ENCODE peak calls at places on chromosomes 2 and 18, in five cellular contexts. R is fibroblast of mammary gland, W is left ventricle myocardium inferior, J is dorsolateral prefrontal cortex, N is A549. K is an unnamed sample.

GRCh38 chr2:220277445-220277960 is 650.1 kb downstream of the SLC4A3 start:
- DNase-seq in R (peak), W (peak), N (peak), J (no peak), K (peak)

GRCh38 chr2:172437419-172438063 is 10.2 kb downstream of the ITGA6 start:
- DNase-seq in R (no peak), W (no peak), N (no peak), J (no peak), K (no peak)

GRCh38 chr2:73283545-73284295 is 558 bp downstream of the FBXO41 start:
- DNase-seq in N (no peak), W (no peak), R (no peak), J (no peak), K (no peak)

GRCh38 chr2:25286723-25287483 is 54.8 kb downstream of the DNMT3A start:
- DNase-seq in N (no peak), R (no peak), J (no peak), W (no peak), K (no peak)

GRCh38 chr2:201057089-201057499 is 14.4 kb downstream of the HYCC2 start:
- DNase-seq in J (no peak), N (no peak), R (peak), W (no peak), K (peak)

GRCh38 chr18:23862071-23862470 is 152.5 kb upstream of the TTC39C start:
- DNase-seq in R (peak), W (no peak), N (no peak), J (no peak), K (peak)

GRCh38 chr18:25420091-25420490 is 68.1 kb upstream of the ZNF521 start:
- DNase-seq in R (no peak), N (no peak), J (no peak), W (no peak), K (no peak)

GRCh38 chr2:205066081-205066480 is 520.8 kb downstream of the PARD3B start:
- DNase-seq in W (no peak), R (no peak), J (no peak), N (no peak), K (no peak)

GRCh38 chr2:153478289-153479261 is at the start of gene RPRM:
- DNase-seq in W (peak), N (peak), R (peak), J (peak), K (peak)

GRCh38 chr2:40511661-40512213 is 59.8 kb upstream of the SLC8A1 start:
- DNase-seq in J (no peak), W (no peak), N (no peak), R (peak), K (peak)

GRCh38 chr2:113840463-113840975 is 49.4 kb upstream of the ACTR3 start:
- DNase-seq in R (no peak), J (no peak), N (no peak), W (no peak), K (no peak)

GRCh38 chr2:42804891-42805290 is 12.5 kb upstream of the HAAO start:
- DNase-seq in N (no peak), J (peak), R (no peak), W (no peak), K (no peak)

GRCh38 chr2:158809816-158810215 is 14.7 kb downstream of the DAPL1 start:
- DNase-seq in N (no peak), W (no peak), R (peak), J (no peak), K (no peak)

GRCh38 chr2:16546128-16546754 is 119.4 kb downstream of the CYRIA start:
- DNase-seq in R (peak), J (no peak), W (no peak), N (no peak), K (peak)

DNA sequence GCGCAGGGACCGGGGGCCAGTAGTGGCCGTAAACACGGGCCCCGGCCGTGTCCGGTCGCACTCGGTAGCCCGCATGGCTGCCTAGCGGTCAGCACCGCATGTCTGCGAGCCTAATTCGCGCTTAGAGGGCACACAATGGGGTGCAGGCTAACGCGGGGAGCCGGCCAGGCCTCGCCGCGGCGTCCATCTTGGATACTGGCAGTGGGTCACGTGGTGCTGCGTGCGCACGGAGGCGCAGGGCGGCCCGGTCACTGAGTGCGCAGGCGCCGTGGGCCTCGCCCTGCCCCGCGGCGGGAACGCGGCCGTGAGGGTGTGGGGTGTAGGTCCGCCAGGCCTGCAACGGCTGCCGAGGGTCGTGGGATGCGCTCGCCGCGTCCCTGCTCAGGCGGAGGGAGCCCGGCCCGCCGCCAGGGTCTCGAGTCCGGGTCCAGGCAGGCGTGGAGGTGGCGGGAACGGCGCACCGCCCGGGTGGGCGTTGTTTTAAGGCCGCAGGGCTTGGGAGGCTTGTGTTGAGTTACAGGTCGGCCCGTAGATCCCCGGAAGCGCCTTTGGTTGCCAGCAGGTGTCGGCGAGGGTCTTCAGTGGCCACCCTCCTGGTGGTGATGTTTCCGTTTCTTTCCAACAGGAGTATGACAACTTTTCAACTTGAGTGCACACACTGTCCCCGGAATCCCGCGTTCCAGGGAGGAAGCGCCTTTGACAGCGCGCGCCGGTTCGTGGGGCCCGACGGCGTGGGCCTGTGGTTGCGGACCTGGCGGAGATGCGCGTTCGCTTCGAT is 819 bp upstream of the HDAC4 start:
- DNase-seq in N (peak), J (peak), W (peak), R (peak), K (peak)
- TF ChIP-seq CTCF in N (no peak), J (no peak), W (peak), R (no peak), K (peak)

GRCh38 chr2:119545076-119545475 is 827 bp downstream of the CFAP221 start:
- DNase-seq in R (peak), J (no peak), W (no peak), N (no peak), K (no peak)
- TF ChIP-seq CTCF in R (no peak), J (no peak), W (no peak), N (no peak), K (no peak)

DNA sequence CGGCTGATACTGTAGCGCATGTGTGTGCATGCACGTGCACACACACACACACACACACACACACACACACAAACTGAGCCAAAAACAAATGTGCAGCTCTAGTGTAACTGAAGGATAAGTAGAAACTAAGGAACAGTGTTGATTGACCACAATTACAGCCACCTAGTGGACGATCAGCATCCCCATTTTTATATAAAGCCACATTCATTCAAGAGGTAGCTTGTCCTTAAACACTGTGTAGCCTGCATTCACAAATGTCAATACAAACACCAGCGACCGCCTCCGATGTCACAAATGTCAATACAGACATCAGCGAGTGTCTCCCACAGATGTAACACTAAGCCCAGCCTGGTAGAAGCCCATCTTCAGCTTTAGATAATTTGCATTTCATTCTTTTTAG is 167.4 kb downstream of the PTGR3 start:
- DNase-seq in W (no peak), R (peak), N (peak), J (no peak), K (peak)
- TF ChIP-seq CTCF in W (peak), R (peak), N (peak), J (peak), K (peak)

DNA sequence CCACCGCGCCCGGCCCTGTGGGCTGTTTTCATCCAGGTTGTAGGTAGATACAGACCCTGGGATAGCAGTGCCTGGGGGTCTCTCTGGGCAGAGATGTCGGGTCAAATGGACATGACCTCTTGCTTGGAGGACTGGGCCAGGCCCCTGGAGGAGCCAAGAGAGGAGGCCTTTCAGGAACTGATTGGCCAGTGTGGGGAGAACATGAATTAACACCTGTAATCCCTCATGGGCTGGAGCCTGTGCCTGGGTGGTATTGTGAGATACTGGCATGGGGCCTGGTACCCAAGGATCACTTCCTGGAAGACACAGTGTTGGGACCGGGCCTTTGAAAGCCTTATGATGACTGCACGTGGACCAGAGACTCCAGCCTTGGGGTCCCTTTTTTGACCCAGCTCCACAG is 158.7 kb upstream of the SKOR2 start:
- DNase-seq in W (no peak), N (no peak), J (no peak), R (no peak), K (no peak)
- TF ChIP-seq CTCF in W (no peak), N (no peak), J (no peak), R (no peak), K (no peak)

DNA sequence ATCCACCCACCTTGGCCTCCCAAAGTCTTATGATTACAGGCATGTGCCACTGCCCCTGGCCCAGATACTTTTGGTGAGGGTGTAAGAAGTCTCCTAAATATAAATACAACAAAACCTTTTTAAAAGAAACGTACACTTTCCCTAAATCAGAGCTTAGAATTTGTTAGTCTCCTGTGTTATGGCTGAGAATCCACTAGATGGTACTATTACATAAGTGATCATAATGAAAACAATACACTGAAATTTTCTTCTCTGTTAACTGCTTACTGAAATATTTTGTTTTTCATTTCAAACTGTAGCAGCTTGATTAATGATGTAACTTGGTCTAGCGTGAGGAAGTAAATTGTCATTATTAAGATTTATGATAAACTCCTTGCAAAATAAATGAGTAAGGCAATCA is 74.8 kb upstream of the FAM98A start:
- DNase-seq in N (no peak), R (peak), J (no peak), W (no peak), K (peak)
- TF ChIP-seq CTCF in N (peak), R (peak), J (peak), W (peak), K (peak)

GRCh38 chr18:3247243-3248061 is at the start of gene MYL12A:
- DNase-seq in W (peak), R (peak), J (peak), N (peak), K (peak)
- TF ChIP-seq CTCF in W (no peak), R (no peak), J (no peak), N (no peak), K (no peak)

GRCh38 chr18:38867680-38868079 is 1302.1 kb upstream of the CELF4 start:
- DNase-seq in N (no peak), W (no peak), R (no peak), J (no peak), K (no peak)
- TF ChIP-seq CTCF in N (no peak), W (no peak), R (no peak), J (no peak), K (no peak)

DNA sequence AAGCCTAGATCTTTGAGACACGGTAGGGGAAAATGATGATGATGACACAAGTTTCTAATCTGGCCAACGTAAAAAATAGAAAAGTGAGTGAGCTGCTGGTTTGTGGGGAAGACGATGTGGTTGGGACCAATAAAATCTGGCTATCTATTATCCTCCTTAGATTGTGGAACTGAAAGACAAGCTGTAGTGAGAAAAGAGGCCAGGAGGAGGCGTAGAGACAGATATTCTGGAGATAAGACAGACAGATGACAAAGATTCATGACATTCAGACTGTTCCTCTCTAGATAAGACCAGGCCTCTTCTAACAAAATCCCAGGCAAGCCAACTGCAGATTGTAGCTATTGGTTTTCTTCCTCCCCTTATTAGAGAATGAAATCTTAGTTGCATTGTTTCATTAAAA is 376.3 kb upstream of the UBE2E3 start:
- DNase-seq in R (peak), J (no peak), W (no peak), N (no peak), K (peak)
- TF ChIP-seq CTCF in R (peak), J (no peak), W (no peak), N (no peak), K (peak)